ENCODE peak calls at places on chromosome X, in eight cellular contexts. One of them, this sample, is unnamed.

GRCh38 chrX:105267167-105267566 is 46.7 kb upstream of the TEX13A start:
- DNase-seq in PC-3: no peak
- DNase-seq in K562: no peak
- DNase-seq in astrocyte: no peak
- DNase-seq in fibroblast of lung: no peak
- DNase-seq in H9: no peak
- DNase-seq in A549: no peak
- DNase-seq in GM23248: no peak
- DNase-seq in this sample: no peak

GRCh38 chrX:74272230-74272629 is 31.8 kb upstream of the ZCCHC13 start:
- DNase-seq in A549: no peak
- DNase-seq in astrocyte: no peak
- DNase-seq in H9: no peak
- DNase-seq in fibroblast of lung: no peak
- DNase-seq in K562: no peak
- DNase-seq in GM23248: no peak
- DNase-seq in PC-3: no peak
- DNase-seq in this sample: no peak

GRCh38 chrX:103187953-103188475 is 26.9 kb upstream of the BEX4 start:
- DNase-seq in K562: no peak
- DNase-seq in A549: no peak
- DNase-seq in H9: no peak
- DNase-seq in fibroblast of lung: no peak
- DNase-seq in PC-3: no peak
- DNase-seq in astrocyte: peak
- DNase-seq in GM23248: peak
- DNase-seq in this sample: no peak

GRCh38 chrX:37846141-37846540 is 1.2 kb downstream of the DYNLT3 start:
- DNase-seq in K562: no peak
- DNase-seq in A549: no peak
- DNase-seq in GM23248: peak
- DNase-seq in H9: no peak
- DNase-seq in astrocyte: peak
- DNase-seq in fibroblast of lung: no peak
- DNase-seq in PC-3: peak
- DNase-seq in this sample: peak

GRCh38 chrX:115968436-115969252 is 201.9 kb upstream of the AGTR2 start:
- DNase-seq in GM23248: peak
- DNase-seq in H9: peak
- DNase-seq in PC-3: no peak
- DNase-seq in fibroblast of lung: peak
- DNase-seq in A549: peak
- DNase-seq in astrocyte: peak
- DNase-seq in K562: no peak
- DNase-seq in this sample: no peak

GRCh38 chrX:54785901-54786300 is 12.2 kb downstream of the ITIH6 start:
- DNase-seq in PC-3: peak
- DNase-seq in H9: peak
- DNase-seq in astrocyte: no peak
- DNase-seq in K562: peak
- DNase-seq in A549: peak
- DNase-seq in fibroblast of lung: no peak
- DNase-seq in GM23248: peak
- DNase-seq in this sample: no peak

GRCh38 chrX:74550295-74550802 is 64.1 kb downstream of the RLIM start:
- DNase-seq in PC-3: peak
- DNase-seq in K562: peak
- DNase-seq in astrocyte: peak
- DNase-seq in fibroblast of lung: peak
- DNase-seq in A549: peak
- DNase-seq in GM23248: peak
- DNase-seq in H9: peak
- DNase-seq in this sample: no peak

GRCh38 chrX:65034641-65035450 is 58.6 kb upstream of the ZC4H2 start:
- DNase-seq in A549: peak
- DNase-seq in K562: peak
- DNase-seq in GM23248: peak
- DNase-seq in fibroblast of lung: peak
- DNase-seq in H9: peak
- DNase-seq in PC-3: peak
- DNase-seq in astrocyte: peak
- DNase-seq in this sample: peak

GRCh38 chrX:130330706-130331105 is 9.0 kb upstream of the SLC25A14 start:
- DNase-seq in GM23248: peak
- DNase-seq in H9: peak
- DNase-seq in PC-3: peak
- DNase-seq in astrocyte: peak
- DNase-seq in K562: peak
- DNase-seq in A549: peak
- DNase-seq in fibroblast of lung: peak
- DNase-seq in this sample: peak

GRCh38 chrX:121642415-121642814 is 595.0 kb downstream of the GLUD2 start:
- DNase-seq in GM23248: peak
- DNase-seq in PC-3: peak
- DNase-seq in astrocyte: peak
- DNase-seq in K562: no peak
- DNase-seq in A549: no peak
- DNase-seq in fibroblast of lung: no peak
- DNase-seq in H9: no peak
- DNase-seq in this sample: no peak

GRCh38 chrX:27380163-27380845 is 82.8 kb downstream of the PPP4R3C start:
- DNase-seq in fibroblast of lung: no peak
- DNase-seq in A549: no peak
- DNase-seq in astrocyte: no peak
- DNase-seq in K562: no peak
- DNase-seq in GM23248: no peak
- DNase-seq in H9: no peak
- DNase-seq in PC-3: peak
- DNase-seq in this sample: no peak

GRCh38 chrX:70434914-70435586 is 9.6 kb upstream of the DLG3 start:
- DNase-seq in H9: no peak
- DNase-seq in A549: no peak
- DNase-seq in astrocyte: peak
- DNase-seq in GM23248: peak
- DNase-seq in PC-3: no peak
- DNase-seq in fibroblast of lung: peak
- DNase-seq in K562: peak
- DNase-seq in this sample: peak

GRCh38 chrX:69503228-69503834 is 795 bp upstream of the NALF2 start:
- DNase-seq in PC-3: no peak
- DNase-seq in A549: peak
- DNase-seq in GM23248: no peak
- DNase-seq in K562: no peak
- DNase-seq in H9: no peak
- DNase-seq in fibroblast of lung: peak
- DNase-seq in astrocyte: no peak
- DNase-seq in this sample: peak

GRCh38 chrX:109681475-109682081 is 51.5 kb downstream of the ACSL4 start:
- DNase-seq in PC-3: no peak
- DNase-seq in H9: no peak
- DNase-seq in astrocyte: no peak
- DNase-seq in fibroblast of lung: no peak
- DNase-seq in GM23248: no peak
- DNase-seq in A549: no peak
- DNase-seq in K562: no peak
- DNase-seq in this sample: no peak

GRCh38 chrX:74449937-74450330 is 28.6 kb downstream of the SLC16A2 start:
- DNase-seq in astrocyte: peak
- DNase-seq in fibroblast of lung: no peak
- DNase-seq in K562: no peak
- DNase-seq in GM23248: peak
- DNase-seq in A549: peak
- DNase-seq in PC-3: peak
- DNase-seq in H9: no peak
- DNase-seq in this sample: no peak

GRCh38 chrX:140298946-140299345 is 205.9 kb downstream of the SOX3 start:
- DNase-seq in K562: no peak
- DNase-seq in astrocyte: peak
- DNase-seq in A549: no peak
- DNase-seq in PC-3: no peak
- DNase-seq in H9: no peak
- DNase-seq in GM23248: no peak
- DNase-seq in fibroblast of lung: no peak
- DNase-seq in this sample: no peak
- H3K4me2 ChIP-seq in K562: no peak
- H3K4me2 ChIP-seq in astrocyte: peak
- H3K4me2 ChIP-seq in A549: no peak
- H3K4me2 ChIP-seq in PC-3: no peak
- H3K4me2 ChIP-seq in H9: no peak
- H3K4me2 ChIP-seq in GM23248: no peak
- H3K4me2 ChIP-seq in fibroblast of lung: no peak
- H3K4me2 ChIP-seq in this sample: no peak

GRCh38 chrX:131985526-131986049 is 37.5 kb upstream of the STK26 start:
- DNase-seq in astrocyte: no peak
- DNase-seq in GM23248: no peak
- DNase-seq in K562: peak
- DNase-seq in fibroblast of lung: no peak
- DNase-seq in H9: peak
- DNase-seq in PC-3: no peak
- DNase-seq in A549: peak
- DNase-seq in this sample: no peak

GRCh38 chrX:131988236-131988635 is 34.9 kb upstream of the STK26 start:
- DNase-seq in PC-3: no peak
- DNase-seq in A549: no peak
- DNase-seq in astrocyte: no peak
- DNase-seq in GM23248: no peak
- DNase-seq in K562: no peak
- DNase-seq in H9: no peak
- DNase-seq in fibroblast of lung: no peak
- DNase-seq in this sample: no peak

GRCh38 chrX:131987252-131987651 is 35.9 kb upstream of the STK26 start:
- DNase-seq in H9: no peak
- DNase-seq in PC-3: no peak
- DNase-seq in GM23248: no peak
- DNase-seq in K562: peak
- DNase-seq in astrocyte: no peak
- DNase-seq in fibroblast of lung: no peak
- DNase-seq in A549: no peak
- DNase-seq in this sample: peak
- H3K4me2 ChIP-seq in H9: no peak
- H3K4me2 ChIP-seq in PC-3: no peak
- H3K4me2 ChIP-seq in GM23248: no peak
- H3K4me2 ChIP-seq in K562: no peak
- H3K4me2 ChIP-seq in astrocyte: no peak
- H3K4me2 ChIP-seq in fibroblast of lung: no peak
- H3K4me2 ChIP-seq in A549: no peak
- H3K4me2 ChIP-seq in this sample: no peak

GRCh38 chrX:16101581-16101980 is 21.8 kb upstream of the GRPR start:
- DNase-seq in H9: no peak
- DNase-seq in fibroblast of lung: no peak
- DNase-seq in K562: no peak
- DNase-seq in GM23248: no peak
- DNase-seq in A549: no peak
- DNase-seq in astrocyte: no peak
- DNase-seq in PC-3: no peak
- DNase-seq in this sample: no peak

GRCh38 chrX:16100673-16101072 is 22.7 kb upstream of the GRPR start:
- DNase-seq in fibroblast of lung: no peak
- DNase-seq in A549: no peak
- DNase-seq in astrocyte: no peak
- DNase-seq in H9: no peak
- DNase-seq in GM23248: no peak
- DNase-seq in K562: no peak
- DNase-seq in PC-3: no peak
- DNase-seq in this sample: no peak

GRCh38 chrX:16103625-16104024 is 19.7 kb upstream of the GRPR start:
- DNase-seq in H9: no peak
- DNase-seq in PC-3: no peak
- DNase-seq in A549: no peak
- DNase-seq in GM23248: no peak
- DNase-seq in astrocyte: no peak
- DNase-seq in fibroblast of lung: no peak
- DNase-seq in K562: no peak
- DNase-seq in this sample: no peak
- H3K4me2 ChIP-seq in H9: no peak
- H3K4me2 ChIP-seq in PC-3: no peak
- H3K4me2 ChIP-seq in A549: no peak
- H3K4me2 ChIP-seq in GM23248: no peak
- H3K4me2 ChIP-seq in astrocyte: no peak
- H3K4me2 ChIP-seq in fibroblast of lung: no peak
- H3K4me2 ChIP-seq in K562: no peak
- H3K4me2 ChIP-seq in this sample: no peak

GRCh38 chrX:43970528-43970927 is 2.7 kb downstream of the NDP start:
- DNase-seq in fibroblast of lung: no peak
- DNase-seq in astrocyte: peak
- DNase-seq in GM23248: peak
- DNase-seq in PC-3: peak
- DNase-seq in A549: peak
- DNase-seq in K562: no peak
- DNase-seq in H9: no peak
- DNase-seq in this sample: no peak

GRCh38 chrX:43969504-43970501 is 3.4 kb downstream of the NDP start:
- DNase-seq in A549: peak
- DNase-seq in K562: no peak
- DNase-seq in GM23248: peak
- DNase-seq in PC-3: peak
- DNase-seq in fibroblast of lung: no peak
- DNase-seq in astrocyte: peak
- DNase-seq in H9: no peak
- DNase-seq in this sample: no peak

GRCh38 chrX:43974076-43974475 is 886 bp upstream of the NDP start:
- DNase-seq in astrocyte: no peak
- DNase-seq in A549: no peak
- DNase-seq in K562: no peak
- DNase-seq in H9: no peak
- DNase-seq in fibroblast of lung: no peak
- DNase-seq in PC-3: peak
- DNase-seq in GM23248: no peak
- DNase-seq in this sample: no peak

GRCh38 chrX:43973249-43973672 is at the start of gene NDP:
- DNase-seq in A549: no peak
- DNase-seq in H9: no peak
- DNase-seq in GM23248: peak
- DNase-seq in PC-3: peak
- DNase-seq in K562: no peak
- DNase-seq in astrocyte: no peak
- DNase-seq in fibroblast of lung: peak
- DNase-seq in this sample: no peak

GRCh38 chrX:43971966-43972961 is 926 bp downstream of the NDP start:
- DNase-seq in A549: no peak
- DNase-seq in fibroblast of lung: peak
- DNase-seq in H9: no peak
- DNase-seq in PC-3: peak
- DNase-seq in GM23248: no peak
- DNase-seq in astrocyte: peak
- DNase-seq in K562: no peak
- DNase-seq in this sample: no peak
- H3K4me2 ChIP-seq in A549: no peak
- H3K4me2 ChIP-seq in fibroblast of lung: peak
- H3K4me2 ChIP-seq in H9: peak
- H3K4me2 ChIP-seq in PC-3: peak
- H3K4me2 ChIP-seq in GM23248: no peak
- H3K4me2 ChIP-seq in astrocyte: peak
- H3K4me2 ChIP-seq in K562: no peak
- H3K4me2 ChIP-seq in this sample: peak

DNA sequence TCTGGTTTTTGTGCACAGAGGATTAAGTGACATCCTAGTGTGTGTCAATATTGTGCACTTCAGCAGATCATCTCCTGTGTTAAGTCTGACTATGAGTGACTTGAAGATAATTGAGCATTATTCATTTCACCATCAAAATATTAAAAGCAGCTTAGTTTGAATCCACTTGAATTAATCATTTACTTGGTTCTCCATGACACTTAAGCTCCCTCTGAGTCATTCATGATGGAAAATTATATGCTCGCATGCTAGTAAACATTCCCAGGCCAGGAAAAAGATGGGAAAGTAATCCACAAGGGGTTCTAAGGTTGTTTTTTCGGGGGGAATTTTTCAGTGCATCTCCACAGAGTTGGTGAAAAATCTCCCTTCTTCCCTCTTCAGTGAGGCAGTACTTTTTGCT is 97.2 kb upstream of the EOLA2 start:
- DNase-seq in H9: no peak
- DNase-seq in A549: peak
- DNase-seq in PC-3: peak
- DNase-seq in GM23248: peak
- DNase-seq in astrocyte: no peak
- DNase-seq in K562: no peak
- DNase-seq in fibroblast of lung: no peak
- DNase-seq in this sample: no peak
- H3K4me2 ChIP-seq in H9: no peak
- H3K4me2 ChIP-seq in A549: peak
- H3K4me2 ChIP-seq in PC-3: peak
- H3K4me2 ChIP-seq in GM23248: peak
- H3K4me2 ChIP-seq in astrocyte: no peak
- H3K4me2 ChIP-seq in K562: no peak
- H3K4me2 ChIP-seq in fibroblast of lung: no peak
- H3K4me2 ChIP-seq in this sample: peak